ENCODE peak calls at places on chromosomes 16 and 17, in five cellular contexts. One of them, this sample, is unnamed.
A peak's percentile ranks its signal among the peaks of the same experiment; 100 is the strongest.

GRCh38 chr17:58304735-58305486 is 23.7 kb downstream of the TSPOAP1 start:
- DNase-seq in HCT116: no peak
- DNase-seq in OCI-LY7: no peak
- DNase-seq in PC-9: no peak
- DNase-seq in SK-N-SH: peak; percentile 30
- DNase-seq in this sample: no peak

GRCh38 chr16:19245326-19245925 is 40.1 kb upstream of the CLEC19A start:
- DNase-seq in HCT116: no peak
- DNase-seq in OCI-LY7: no peak
- DNase-seq in PC-9: no peak
- DNase-seq in SK-N-SH: no peak
- DNase-seq in this sample: no peak

GRCh38 chr17:4733073-4733531 is 1.9 kb downstream of the MED11 start:
- DNase-seq in HCT116: no peak
- DNase-seq in OCI-LY7: peak; percentile 54
- DNase-seq in PC-9: no peak
- DNase-seq in SK-N-SH: no peak
- DNase-seq in this sample: peak; percentile 39

GRCh38 chr17:66966529-66967418 is 2.3 kb downstream of the CACNG4 start:
- DNase-seq in HCT116: no peak
- DNase-seq in OCI-LY7: no peak
- DNase-seq in PC-9: no peak
- DNase-seq in SK-N-SH: peak; percentile 68
- DNase-seq in this sample: no peak

GRCh38 chr16:56833243-56833970 is 31.6 kb upstream of the SLC12A3 start:
- DNase-seq in HCT116: no peak
- DNase-seq in OCI-LY7: no peak
- DNase-seq in PC-9: no peak
- DNase-seq in SK-N-SH: no peak
- DNase-seq in this sample: no peak

GRCh38 chr17:27540300-27541105 is 84.3 kb downstream of the KSR1 start:
- DNase-seq in HCT116: no peak
- DNase-seq in OCI-LY7: no peak
- DNase-seq in PC-9: no peak
- DNase-seq in SK-N-SH: no peak
- DNase-seq in this sample: no peak

GRCh38 chr17:28406478-28406824 is 439 bp upstream of the SLC46A1 start:
- DNase-seq in HCT116: no peak
- DNase-seq in OCI-LY7: no peak
- DNase-seq in PC-9: no peak
- DNase-seq in SK-N-SH: peak; percentile 61
- DNase-seq in this sample: no peak

GRCh38 chr16:86566601-86566965 is at the start of gene FOXC2:
- DNase-seq in HCT116: no peak
- DNase-seq in OCI-LY7: no peak
- DNase-seq in PC-9: no peak
- DNase-seq in SK-N-SH: peak; percentile 75
- DNase-seq in this sample: no peak

GRCh38 chr16:83068686-83069085 is 441.9 kb downstream of the CDH13 start:
- DNase-seq in HCT116: no peak
- DNase-seq in OCI-LY7: no peak
- DNase-seq in PC-9: no peak
- DNase-seq in SK-N-SH: no peak
- DNase-seq in this sample: no peak

GRCh38 chr16:53089434-53090270 is 34.9 kb downstream of the CHD9 start:
- DNase-seq in HCT116: no peak
- DNase-seq in OCI-LY7: no peak
- DNase-seq in PC-9: no peak
- DNase-seq in SK-N-SH: no peak
- DNase-seq in this sample: no peak

GRCh38 chr17:58252141-58252540 is 13.8 kb downstream of the LPO start:
- DNase-seq in HCT116: no peak
- DNase-seq in OCI-LY7: no peak
- DNase-seq in PC-9: no peak
- DNase-seq in SK-N-SH: no peak
- DNase-seq in this sample: no peak

GRCh38 chr16:17938546-17938945 is 398.0 kb downstream of the NPIPA8 start:
- DNase-seq in HCT116: no peak
- DNase-seq in OCI-LY7: no peak
- DNase-seq in PC-9: no peak
- DNase-seq in SK-N-SH: no peak
- DNase-seq in this sample: no peak

GRCh38 chr17:76700627-76701470 is 9.9 kb downstream of the MXRA7 start:
- DNase-seq in HCT116: no peak
- DNase-seq in OCI-LY7: no peak
- DNase-seq in PC-9: no peak
- DNase-seq in SK-N-SH: peak; percentile 85
- DNase-seq in this sample: no peak

GRCh38 chr16:456891-457483 is 31.5 kb downstream of the RAB11FIP3 start:
- DNase-seq in HCT116: no peak
- DNase-seq in OCI-LY7: no peak
- DNase-seq in PC-9: no peak
- DNase-seq in SK-N-SH: peak; percentile 38
- DNase-seq in this sample: no peak

GRCh38 chr17:81414751-81415516 is 19.7 kb downstream of the BAHCC1 start:
- DNase-seq in HCT116: no peak
- DNase-seq in OCI-LY7: no peak
- DNase-seq in PC-9: no peak
- DNase-seq in SK-N-SH: no peak
- DNase-seq in this sample: no peak

GRCh38 chr16:11052080-11052808 is 107.9 kb downstream of the CLEC16A start:
- DNase-seq in HCT116: no peak
- DNase-seq in OCI-LY7: no peak
- DNase-seq in PC-9: no peak
- DNase-seq in SK-N-SH: no peak
- DNase-seq in this sample: no peak

GRCh38 chr17:7261377-7262191 is 694 bp downstream of the CLDN7 start:
- DNase-seq in HCT116: no peak
- DNase-seq in OCI-LY7: no peak
- DNase-seq in PC-9: no peak
- DNase-seq in SK-N-SH: peak; percentile 76
- DNase-seq in this sample: no peak

GRCh38 chr17:34619687-34620217 is 40.4 kb downstream of the TMEM132E start:
- DNase-seq in HCT116: no peak
- DNase-seq in OCI-LY7: no peak
- DNase-seq in PC-9: no peak
- DNase-seq in SK-N-SH: no peak
- DNase-seq in this sample: peak; percentile 16

GRCh38 chr17:65167581-65167980 is 30.4 kb downstream of the RGS9 start:
- DNase-seq in HCT116: no peak
- DNase-seq in OCI-LY7: no peak
- DNase-seq in PC-9: no peak
- DNase-seq in SK-N-SH: no peak
- DNase-seq in this sample: no peak

GRCh38 chr16:63539276-63539675 is 1503.0 kb upstream of the CDH8 start:
- DNase-seq in HCT116: no peak
- DNase-seq in OCI-LY7: no peak
- DNase-seq in PC-9: no peak
- DNase-seq in SK-N-SH: no peak
- DNase-seq in this sample: no peak

GRCh38 chr17:29713626-29714025 is 90.9 kb upstream of the CORO6 start:
- DNase-seq in HCT116: no peak
- DNase-seq in OCI-LY7: no peak
- DNase-seq in PC-9: no peak
- DNase-seq in SK-N-SH: no peak
- DNase-seq in this sample: no peak

GRCh38 chr16:51577621-51578303 is 426.7 kb upstream of the SALL1 start:
- DNase-seq in HCT116: no peak
- DNase-seq in OCI-LY7: no peak
- DNase-seq in PC-9: no peak
- DNase-seq in SK-N-SH: no peak
- DNase-seq in this sample: no peak

GRCh38 chr17:58531661-58532554 is 17.5 kb upstream of the MTMR4 start:
- DNase-seq in HCT116: no peak
- DNase-seq in OCI-LY7: peak; percentile 27
- DNase-seq in PC-9: no peak
- DNase-seq in SK-N-SH: peak; percentile 95
- DNase-seq in this sample: peak; percentile 67

GRCh38 chr17:6706499-6706898 is 6.7 kb downstream of the SLC13A5 start:
- DNase-seq in HCT116: no peak
- DNase-seq in OCI-LY7: no peak
- DNase-seq in PC-9: peak; percentile 15
- DNase-seq in SK-N-SH: no peak
- DNase-seq in this sample: no peak

GRCh38 chr16:85586360-85587145 is 26.6 kb upstream of the GSE1 start:
- DNase-seq in HCT116: no peak
- DNase-seq in OCI-LY7: no peak
- DNase-seq in PC-9: no peak
- DNase-seq in SK-N-SH: peak; percentile 68
- DNase-seq in this sample: no peak

GRCh38 chr16:84209989-84210388 is 19.0 kb downstream of the ADAD2 start:
- DNase-seq in HCT116: peak; percentile 34
- DNase-seq in OCI-LY7: peak; percentile 10
- DNase-seq in PC-9: no peak
- DNase-seq in SK-N-SH: no peak
- DNase-seq in this sample: no peak

GRCh38 chr16:84207869-84208268 is 16.9 kb downstream of the ADAD2 start:
- DNase-seq in HCT116: no peak
- DNase-seq in OCI-LY7: no peak
- DNase-seq in PC-9: no peak
- DNase-seq in SK-N-SH: no peak
- DNase-seq in this sample: no peak

GRCh38 chr16:84207266-84207665 is 16.3 kb downstream of the ADAD2 start:
- DNase-seq in HCT116: no peak
- DNase-seq in OCI-LY7: no peak
- DNase-seq in PC-9: no peak
- DNase-seq in SK-N-SH: no peak
- DNase-seq in this sample: no peak

DNA sequence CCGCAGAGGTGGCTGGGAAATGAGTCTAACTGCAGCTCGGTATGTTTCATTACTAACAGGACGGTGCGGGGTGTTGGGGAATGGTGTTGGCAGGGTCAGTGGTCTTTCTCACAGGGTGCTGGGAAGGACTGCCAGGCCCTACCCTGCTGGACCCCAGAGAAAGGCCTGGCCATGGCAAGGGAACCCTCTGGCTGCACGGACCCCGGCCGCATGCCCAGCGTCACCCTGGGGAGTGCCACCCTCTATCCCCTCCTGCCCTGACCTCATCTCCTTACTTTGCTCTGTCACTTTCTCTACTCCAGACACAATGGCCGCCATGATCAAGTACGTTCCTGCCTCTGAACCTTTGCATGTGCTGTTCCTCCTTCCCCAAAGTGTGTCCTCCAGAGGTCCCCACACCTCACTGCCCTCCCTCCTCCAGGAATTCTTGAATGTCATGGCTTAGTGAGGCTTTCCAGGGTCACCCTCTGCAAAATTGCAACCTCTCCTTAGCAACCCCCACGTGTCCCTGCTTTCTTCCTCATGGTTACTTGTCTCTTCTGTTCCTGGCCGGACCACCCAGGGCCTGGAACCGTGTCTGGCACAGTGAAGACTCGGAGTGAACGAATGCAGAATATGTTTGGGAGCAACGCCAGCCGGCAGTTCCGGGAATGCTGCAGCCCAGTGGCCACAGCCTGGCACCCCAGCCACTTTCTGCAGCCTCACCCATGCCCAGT is 15.2 kb downstream of the ADAD2 start:
- DNase-seq in HCT116: no peak
- DNase-seq in OCI-LY7: no peak
- DNase-seq in PC-9: no peak
- DNase-seq in SK-N-SH: no peak
- DNase-seq in this sample: no peak
- H3K9me2 ChIP-seq in HCT116: no peaks in the 10 kb centered on the region
- H3K9me2 ChIP-seq in OCI-LY7: no peaks in the 10 kb centered on the region
- H3K9me2 ChIP-seq in PC-9: no peaks in the 10 kb centered on the region
- H3K9me2 ChIP-seq in SK-N-SH: no peaks in the 10 kb centered on the region
- H3K9me2 ChIP-seq in this sample: no peaks in the 10 kb centered on the region

DNA sequence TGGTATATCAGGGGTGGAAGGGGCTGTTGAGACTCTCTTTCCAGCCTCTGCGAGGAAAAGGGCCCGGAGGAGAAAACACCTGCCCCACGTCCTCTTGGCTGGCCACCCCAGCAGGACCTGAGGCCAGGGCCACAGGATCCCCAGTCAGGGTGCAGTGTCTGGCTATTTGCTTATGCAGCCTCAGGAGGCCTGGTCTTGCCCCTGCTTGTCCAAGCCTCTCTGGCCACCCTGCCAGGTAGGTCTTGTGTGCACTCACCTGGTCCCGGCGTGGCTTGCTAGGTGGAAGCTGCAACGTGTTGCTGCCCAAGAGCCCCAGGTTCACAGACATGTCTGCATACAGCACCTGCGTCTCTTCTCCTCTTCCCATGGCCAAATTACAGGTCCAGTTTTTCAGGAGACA is 549 bp downstream of the TMEM238L start:
- DNase-seq in HCT116: no peak
- DNase-seq in OCI-LY7: no peak
- DNase-seq in PC-9: no peak
- DNase-seq in SK-N-SH: no peak
- DNase-seq in this sample: no peak
- H3K9me2 ChIP-seq in HCT116: no peaks in the 10 kb centered on the region
- H3K9me2 ChIP-seq in OCI-LY7: no peaks in the 10 kb centered on the region
- H3K9me2 ChIP-seq in PC-9: no peaks in the 10 kb centered on the region
- H3K9me2 ChIP-seq in SK-N-SH: no peaks in the 10 kb centered on the region
- H3K9me2 ChIP-seq in this sample: no peaks in the 10 kb centered on the region

GRCh38 chr16:48632137-48632774 is 22.3 kb upstream of the N4BP1 start:
- DNase-seq in HCT116: no peak
- DNase-seq in OCI-LY7: no peak
- DNase-seq in PC-9: no peak
- DNase-seq in SK-N-SH: no peak
- DNase-seq in this sample: no peak
- H3K9me2 ChIP-seq in HCT116: no peaks in the 10 kb centered on the region
- H3K9me2 ChIP-seq in OCI-LY7: no peaks in the 10 kb centered on the region
- H3K9me2 ChIP-seq in PC-9: no peaks in the 10 kb centered on the region
- H3K9me2 ChIP-seq in SK-N-SH: no peaks in the 10 kb centered on the region
- H3K9me2 ChIP-seq in this sample: no peaks in the 10 kb centered on the region

DNA sequence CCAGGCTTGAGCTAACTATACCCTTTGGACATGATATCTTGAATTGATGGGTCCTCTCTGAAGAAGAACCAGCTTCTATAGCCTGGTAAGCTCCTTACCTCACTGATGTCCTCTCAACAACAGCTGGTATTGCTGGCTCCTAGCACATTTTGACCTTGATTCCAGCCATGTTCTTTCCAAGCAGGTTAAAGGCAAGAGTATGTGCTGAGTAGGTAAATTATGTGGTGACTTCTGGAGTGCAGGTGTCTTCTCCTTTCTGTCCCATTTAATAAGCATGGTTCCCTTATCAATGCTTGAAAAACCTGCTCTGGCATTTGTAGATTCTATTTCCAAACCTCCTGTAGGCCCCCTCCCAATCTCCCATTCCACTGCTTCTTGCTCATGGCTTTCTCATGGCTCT is 300.1 kb downstream of the UTP18 start:
- DNase-seq in HCT116: no peak
- DNase-seq in OCI-LY7: no peak
- DNase-seq in PC-9: no peak
- DNase-seq in SK-N-SH: no peak
- DNase-seq in this sample: no peak
- H3K9me2 ChIP-seq in HCT116: no peaks in the 10 kb centered on the region
- H3K9me2 ChIP-seq in OCI-LY7: no peaks in the 10 kb centered on the region
- H3K9me2 ChIP-seq in PC-9: no peaks in the 10 kb centered on the region
- H3K9me2 ChIP-seq in SK-N-SH: no peaks in the 10 kb centered on the region
- H3K9me2 ChIP-seq in this sample: no peaks in the 10 kb centered on the region

GRCh38 chr16:2066139-2066538 is 18.4 kb downstream of the TSC2 start:
- DNase-seq in HCT116: no peak
- DNase-seq in OCI-LY7: no peak
- DNase-seq in PC-9: no peak
- DNase-seq in SK-N-SH: no peak
- DNase-seq in this sample: no peak
- H3K9me2 ChIP-seq in HCT116: no peaks in the 10 kb centered on the region
- H3K9me2 ChIP-seq in OCI-LY7: no peaks in the 10 kb centered on the region
- H3K9me2 ChIP-seq in PC-9: no peaks in the 10 kb centered on the region
- H3K9me2 ChIP-seq in SK-N-SH: no peaks in the 10 kb centered on the region
- H3K9me2 ChIP-seq in this sample: no peaks in the 10 kb centered on the region

GRCh38 chr16:50198802-50199410 is 45.8 kb downstream of the TENT4B start:
- DNase-seq in HCT116: no peak
- DNase-seq in OCI-LY7: no peak
- DNase-seq in PC-9: peak; percentile 44
- DNase-seq in SK-N-SH: no peak
- DNase-seq in this sample: no peak
- H3K9me2 ChIP-seq in HCT116: no peaks in the 10 kb centered on the region
- H3K9me2 ChIP-seq in OCI-LY7: no peaks in the 10 kb centered on the region
- H3K9me2 ChIP-seq in PC-9: no peaks in the 10 kb centered on the region
- H3K9me2 ChIP-seq in SK-N-SH: no peaks in the 10 kb centered on the region
- H3K9me2 ChIP-seq in this sample: no peaks in the 10 kb centered on the region

This sample was measured in MM.1S.